ENCODE peak calls at places on chromosomes 3 and 15, in six cellular contexts. Q is neuronal stem cell, Z is HS-27A, S is colonic mucosa, H is HT-29, K is NCI-H146. O is an unnamed sample.

GRCh38 chr15:63874616-63875015 is 40.9 kb upstream of the HERC1 start:
- DNase-seq in K (no peak), S (no peak), Q (no peak), Z (no peak), H (no peak), O (no peak)

GRCh38 chr15:52678036-52678467 is 1.1 kb downstream of the ATOSA start:
- DNase-seq in Z (peak; percentile 46), K (peak; percentile 42), S (peak; percentile 70), H (no peak), Q (peak; percentile 9), O (peak; percentile 29)

GRCh38 chr3:168952551-168952950 is 711.0 kb downstream of the MECOM start:
- DNase-seq in H (peak; percentile 68), K (peak; percentile 11), Q (no peak), Z (no peak), S (no peak), O (no peak)

GRCh38 chr3:151553873-151554272 is 93.0 kb upstream of the IGSF10 start:
- DNase-seq in H (no peak), S (no peak), Q (no peak), K (no peak), Z (no peak), O (no peak)

GRCh38 chr3:87924485-87924884 is 134.3 kb downstream of the CGGBP1 start:
- DNase-seq in H (no peak), Q (no peak), Z (no peak), S (no peak), K (no peak), O (no peak)

GRCh38 chr3:94462931-94463330 is 400.1 kb downstream of the NSUN3 start:
- DNase-seq in Z (no peak), K (no peak), S (no peak), Q (no peak), H (no peak), O (no peak)

GRCh38 chr3:248841-249520 is 52.4 kb downstream of the CHL1 start:
- DNase-seq in Z (no peak), S (no peak), Q (no peak), K (no peak), H (no peak), O (no peak)

GRCh38 chr15:50993598-50993997 is 85.1 kb downstream of the AP4E1 start:
- DNase-seq in H (no peak), K (no peak), Z (no peak), Q (no peak), S (no peak), O (no peak)

GRCh38 chr15:70497661-70498060 is 265.7 kb downstream of the UACA start:
- DNase-seq in Q (no peak), Z (no peak), K (no peak), S (no peak), H (no peak), O (no peak)

GRCh38 chr3:124352143-124352528 is 360.2 kb upstream of the ROPN1 start:
- DNase-seq in S (no peak), H (no peak), Z (no peak), Q (no peak), K (peak; percentile 79), O (no peak)

GRCh38 chr3:85102774-85103173 is 144.0 kb downstream of the CADM2 start:
- DNase-seq in Q (no peak), K (no peak), H (no peak), Z (no peak), S (no peak), O (no peak)

O was measured in endothelial cell.